ENCODE peak calls at places on chromosomes 13 and 19, in seven cellular contexts. W, Z, Y, O, L, C and K are unnamed samples.

GRCh38 chr19:18464646-18465045 is 26.7 kb upstream of the ISYNA1 start:
- DNase-seq in L (no peak), Y (no peak), Z (peak; percentile 75), W (no peak), C (no peak), O (peak; percentile 82), K (no peak)

GRCh38 chr13:70391678-70392077 is 283.4 kb upstream of the KLHL1 start:
- DNase-seq in O (no peak), Y (no peak), W (no peak), C (no peak), L (no peak), Z (no peak), K (no peak)

GRCh38 chr13:44894001-44894770 is 95.1 kb downstream of the NUFIP1 start:
- DNase-seq in W (no peak), C (no peak), Z (no peak), O (no peak), Y (no peak), L (no peak), K (no peak)

GRCh38 chr13:45511310-45512147 is 46.8 kb downstream of the COG3 start:
- DNase-seq in O (peak; percentile 53), Y (peak; percentile 20), W (no peak), Z (no peak), C (no peak), L (peak; percentile 23), K (no peak)

GRCh38 chr19:27740396-27740795 is 1472.6 kb downstream of the UQCRFS1 start:
- DNase-seq in L (no peak), W (no peak), C (no peak), Y (no peak), O (no peak), Z (no peak), K (no peak)

GRCh38 chr13:83919775-83920174 is 37.5 kb upstream of the SLITRK1 start:
- DNase-seq in O (no peak), Y (no peak), W (no peak), Z (no peak), L (no peak), C (no peak), K (no peak)

GRCh38 chr19:18520848-18521691 is 800 bp downstream of the ELL start:
- DNase-seq in Z (no peak), O (no peak), C (no peak), L (peak; percentile 54), W (no peak), Y (peak; percentile 65), K (no peak)

GRCh38 chr19:49808762-49809154 is 4.3 kb downstream of the FUZ start:
- DNase-seq in W (peak; percentile 24), Y (peak; percentile 76), L (peak; percentile 99), O (peak; percentile 68), C (peak; percentile 73), Z (peak; percentile 94), K (peak; percentile 89)

GRCh38 chr19:39824143-39825092 is 9.5 kb downstream of the DYRK1B start:
- DNase-seq in W (peak; percentile 74), Z (peak; percentile 90), Y (peak; percentile 69), O (peak; percentile 93), C (peak; percentile 72), L (peak; percentile 77), K (peak; percentile 88)

GRCh38 chr13:75404721-75405120 is 77.2 kb downstream of the TBC1D4 start:
- DNase-seq in W (no peak), O (no peak), C (no peak), Z (no peak), L (no peak), Y (no peak), K (no peak)

GRCh38 chr19:10654610-10655456 is 687 bp downstream of the ILF3 start:
- DNase-seq in O (no peak), L (peak; percentile 78), Y (peak; percentile 79), Z (peak; percentile 67), W (no peak), C (no peak), K (no peak)

GRCh38 chr19:41702208-41702651 is 6.2 kb upstream of the CEACAM5 start:
- DNase-seq in W (no peak), O (peak; percentile 11), C (no peak), Z (no peak), L (no peak), Y (no peak), K (no peak)

GRCh38 chr19:900302-901111 is 7.2 kb downstream of the RNU6-9 start:
- DNase-seq in Z (no peak), O (no peak), C (no peak), Y (peak; percentile 34), L (no peak), W (no peak), K (no peak)

GRCh38 chr13:107778094-107778493 is 437.2 kb downstream of the LIG4 start:
- DNase-seq in C (no peak), L (no peak), Y (no peak), W (no peak), Z (no peak), O (no peak), K (no peak)

GRCh38 chr13:106103779-106104178 is 431.7 kb downstream of the EFNB2 start:
- DNase-seq in Y (no peak), Z (no peak), C (no peak), O (peak; percentile 88), L (no peak), W (peak; percentile 93), K (no peak)

GRCh38 chr19:49327878-49328544 is 3.0 kb upstream of the SLC6A16 start:
- DNase-seq in Y (no peak), Z (no peak), L (no peak), W (no peak), O (peak; percentile 20), C (no peak), K (no peak)